ENCODE peak calls at places on chromosomes 7 and 10, in four cellular contexts. L, I, C and S are unnamed samples.

GRCh38 chr10:74039561-74040145 is 41.7 kb downstream of the VCL start:
- DNase-seq in L (no peak), I (no peak), C (no peak), S (no peak)

GRCh38 chr7:30330134-30331111 is 46.0 kb downstream of the ZNRF2 start:
- DNase-seq in L (no peak), I (no peak), C (no peak), S (no peak)

GRCh38 chr7:105985821-105986220 is 22.8 kb downstream of the CDHR3 start:
- DNase-seq in L (no peak), I (no peak), C (no peak), S (no peak)

GRCh38 chr7:121278120-121279021 is 50.4 kb upstream of the WNT16 start:
- DNase-seq in L (no peak), I (no peak), C (no peak), S (no peak)

GRCh38 chr7:91784469-91784868 is 96.0 kb downstream of the MTERF1 start:
- DNase-seq in L (no peak), I (no peak), C (no peak), S (no peak)

GRCh38 chr7:156430109-156430508 is 210.5 kb upstream of the RNF32 start:
- DNase-seq in L (no peak), I (no peak), C (no peak), S (no peak)

GRCh38 chr7:108358553-108358952 is 97.7 kb downstream of the NRCAM start:
- DNase-seq in L (no peak), I (peak; percentile 57), C (no peak), S (no peak)

GRCh38 chr7:25025218-25025671 is 45.3 kb upstream of the OSBPL3 start:
- DNase-seq in L (no peak), I (no peak), C (no peak), S (no peak)

GRCh38 chr7:66140924-66141323 is 26.3 kb downstream of the CRCP start:
- DNase-seq in L (peak; percentile 86), I (peak; percentile 74), C (peak; percentile 45), S (peak; percentile 14)

GRCh38 chr7:1873070-1873405 is 203.0 kb downstream of the ELFN1 start:
- DNase-seq in L (no peak), I (no peak), C (no peak), S (no peak)

GRCh38 chr10:110841767-110842267 is 29.9 kb upstream of the PDCD4 start:
- DNase-seq in L (no peak), I (no peak), C (no peak), S (no peak)

GRCh38 chr10:113550365-113550764 is 2.5 kb upstream of the HABP2 start:
- DNase-seq in L (no peak), I (no peak), C (no peak), S (no peak)

GRCh38 chr7:126715076-126715475 is 537.7 kb downstream of the GRM8 start:
- DNase-seq in L (no peak), I (no peak), C (no peak), S (no peak)

GRCh38 chr7:73718905-73719805 is at the start of gene STX1A:
- DNase-seq in L (no peak), I (peak; percentile 77), C (peak; percentile 77), S (peak; percentile 61)

GRCh38 chr7:90111-91063 is 102.0 kb upstream of the FAM20C start:
- DNase-seq in L (no peak), I (no peak), C (no peak), S (no peak)

GRCh38 chr7:149846021-149846420 is 7.8 kb downstream of the ZNF862 start:
- DNase-seq in L (no peak), I (no peak), C (no peak), S (no peak)

GRCh38 chr7:149843566-149843965 is 5.4 kb downstream of the ZNF862 start:
- DNase-seq in L (no peak), I (no peak), C (no peak), S (no peak)

GRCh38 chr7:149845257-149845980 is 7.2 kb downstream of the ZNF862 start:
- DNase-seq in L (no peak), I (no peak), C (no peak), S (no peak)

GRCh38 chr7:149846436-149847046 is 8.4 kb downstream of the ZNF862 start:
- DNase-seq in L (no peak), I (no peak), C (no peak), S (no peak)

GRCh38 chr7:149844445-149844844 is 6.3 kb downstream of the ZNF862 start:
- DNase-seq in L (no peak), I (no peak), C (no peak), S (no peak)
- TF ChIP-seq CTCF in L (no peak), I (no peak), C (no peak), S (no peak)

GRCh38 chr10:46094931-46095755 is 49.1 kb upstream of the MSMB start:
- DNase-seq in L (peak; percentile 52), I (no peak), C (no peak), S (no peak)

GRCh38 chr10:46096909-46097575 is 51.0 kb upstream of the MSMB start:
- DNase-seq in L (no peak), I (no peak), C (no peak), S (no peak)

GRCh38 chr10:46096426-46096825 is 50.4 kb upstream of the MSMB start:
- DNase-seq in L (no peak), I (no peak), C (no peak), S (no peak)

GRCh38 chr10:46097576-46098317 is 51.7 kb upstream of the MSMB start:
- DNase-seq in L (no peak), I (no peak), C (no peak), S (no peak)

GRCh38 chr10:46098379-46098778 is 52.3 kb upstream of the MSMB start:
- DNase-seq in L (no peak), I (no peak), C (no peak), S (no peak)
- TF ChIP-seq CTCF in L (no peak), I (no peak), C (no peak), S (no peak)

GRCh38 chr7:86814980-86815379 is 171.3 kb downstream of the GRM3 start:
- DNase-seq in L (no peak), I (no peak), C (no peak), S (peak; percentile 25)
- TF ChIP-seq CTCF in L (no peak), I (peak; percentile 52), C (peak; percentile 44), S (peak; percentile 69)

DNA sequence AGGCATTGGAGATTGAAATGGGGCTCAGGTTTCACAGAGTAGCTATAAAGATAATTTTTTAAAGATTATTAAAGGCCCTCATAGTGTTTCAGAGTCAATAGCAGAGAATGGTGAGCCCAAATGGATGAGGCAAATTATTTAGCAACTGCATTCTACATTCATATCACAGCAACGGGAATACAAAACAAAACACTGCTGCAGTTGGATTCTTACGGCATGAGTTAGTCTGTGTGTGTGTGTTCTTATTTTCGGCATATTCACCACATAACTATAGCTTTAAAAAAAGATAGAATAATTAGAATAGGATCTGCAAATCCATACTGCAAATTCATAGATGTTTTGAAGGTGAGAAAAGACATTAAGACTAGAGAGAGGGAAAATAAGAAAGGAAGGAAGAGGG is 66.0 kb downstream of the SUGCT start:
- DNase-seq in L (no peak), I (no peak), C (no peak), S (no peak)
- TF ChIP-seq CTCF in L (no peak), I (no peak), C (no peak), S (no peak)

DNA sequence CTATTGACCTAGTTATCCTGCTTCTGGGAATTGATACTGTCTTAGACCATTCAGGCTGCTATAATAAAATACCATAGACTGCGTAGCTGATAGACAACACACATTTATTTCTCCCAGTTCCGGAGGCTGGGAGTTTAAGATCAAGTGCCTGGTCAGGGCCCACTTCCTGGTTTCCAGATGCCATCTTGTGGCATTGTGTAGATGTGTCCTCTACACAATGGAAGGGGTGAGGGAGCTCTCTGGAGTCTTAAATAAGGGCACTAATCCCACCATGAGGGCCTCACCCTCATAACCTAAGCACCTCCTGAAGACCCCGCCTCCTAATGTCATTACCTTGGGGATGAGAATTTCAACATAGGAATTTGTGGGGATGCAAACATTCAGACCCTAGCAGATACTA is 62.4 kb downstream of the SLC35B4 start:
- DNase-seq in L (no peak), I (no peak), C (no peak), S (no peak)
- TF ChIP-seq CTCF in L (no peak), I (no peak), C (no peak), S (no peak)

GRCh38 chr10:119726291-119727261 is 726 bp downstream of the INPP5F start:
- DNase-seq in L (no peak), I (peak; percentile 81), C (peak; percentile 77), S (peak; percentile 64)

GRCh38 chr10:119723161-119723560 is 2.7 kb upstream of the INPP5F start:
- DNase-seq in L (no peak), I (no peak), C (no peak), S (no peak)

GRCh38 chr10:119724630-119725549 is 960 bp upstream of the INPP5F start:
- DNase-seq in L (no peak), I (no peak), C (no peak), S (no peak)

GRCh38 chr10:119723624-119724023 is 2.2 kb upstream of the INPP5F start:
- DNase-seq in L (no peak), I (no peak), C (no peak), S (no peak)

DNA sequence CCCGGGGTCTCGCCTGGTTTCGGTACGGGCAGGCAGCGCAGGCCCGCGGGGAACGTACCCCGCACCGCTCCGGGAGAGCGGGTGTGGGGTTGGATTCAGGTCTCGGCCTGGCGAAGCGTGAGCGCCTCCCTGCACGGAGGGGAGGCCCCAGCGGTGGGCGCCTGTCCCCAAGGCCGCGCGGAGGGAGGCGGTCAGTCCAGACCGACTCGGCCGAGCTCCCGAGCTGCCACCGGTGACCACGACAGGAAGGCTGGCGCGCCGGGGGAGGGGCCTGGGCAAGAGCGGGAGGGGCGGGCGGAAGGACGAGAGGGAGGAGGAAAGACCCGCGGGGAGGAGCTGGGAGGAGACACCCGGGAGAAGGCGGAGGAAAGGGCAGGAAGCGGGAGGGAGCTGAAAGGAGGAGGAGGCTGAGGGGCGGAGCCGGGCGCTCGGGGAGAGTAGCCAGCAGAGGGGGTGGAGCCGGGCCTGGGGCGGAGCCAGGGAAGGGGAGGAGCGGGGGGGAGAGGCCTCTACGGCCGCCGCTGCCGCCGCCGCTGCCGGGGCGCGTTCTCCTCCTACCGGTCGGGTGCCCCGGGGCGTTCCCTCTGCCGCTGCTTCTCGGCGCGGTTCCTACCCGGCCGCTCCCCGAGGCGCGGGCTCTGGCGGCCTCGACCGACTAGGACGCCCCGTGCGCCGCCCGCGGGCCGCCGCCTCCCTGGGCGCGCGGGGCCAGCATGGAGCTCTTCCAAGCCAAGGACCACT is at the start of gene INPP5F:
- DNase-seq in L (peak; percentile 99), I (peak; percentile 100), C (peak; percentile 100), S (peak; percentile 100)
- TF ChIP-seq CTCF in L (no peak), I (no peak), C (no peak), S (peak; percentile 21)

GRCh38 chr10:4708123-4708759 is 117.8 kb upstream of the AKR1E2 start:
- DNase-seq in L (no peak), I (peak; percentile 47), C (no peak), S (no peak)
- TF ChIP-seq CTCF in L (no peak), I (peak; percentile 59), C (peak; percentile 21), S (peak; percentile 52)

GRCh38 chr10:85791846-85792532 is 574.6 kb downstream of the GRID1 start:
- DNase-seq in L (no peak), I (no peak), C (no peak), S (no peak)
- TF ChIP-seq CTCF in L (no peak), I (peak; percentile 12), C (no peak), S (peak; percentile 39)